ENCODE peak calls at places on chromosome 1, in four cellular contexts. F, L, O and M are unnamed samples.

GRCh38 chr1:17080085-17080759 is 26.4 kb upstream of the SDHB start:
- DNase-seq in F (no peak), L (no peak), O (no peak), M (no peak)

GRCh38 chr1:215188302-215188950 is 105.9 kb downstream of the KCNK2 start:
- DNase-seq in L (no peak), F (no peak), O (no peak), M (no peak)

GRCh38 chr1:44300882-44301281 is 54.2 kb downstream of the ERI3 start:
- DNase-seq in L (no peak), F (no peak), O (no peak), M (no peak)

GRCh38 chr1:111789077-111789476 is 33.4 kb downstream of the DDX20 start:
- DNase-seq in L (no peak), O (no peak), F (no peak), M (no peak)

GRCh38 chr1:224160171-224160682 is 22.8 kb upstream of the DEGS1 start:
- DNase-seq in L (no peak), O (no peak), F (no peak), M (no peak)

GRCh38 chr1:229249854-229250644 is 20.9 kb upstream of the RAB4A start:
- DNase-seq in L (no peak), F (no peak), O (no peak), M (no peak)

GRCh38 chr1:4693891-4694290 is 39.5 kb downstream of the AJAP1 start:
- DNase-seq in O (no peak), F (no peak), L (no peak), M (no peak)

GRCh38 chr1:186474208-186474607 is 13.3 kb upstream of the PDC start:
- DNase-seq in O (no peak), F (no peak), L (no peak), M (no peak)

GRCh38 chr1:192104852-192105251 is 53.4 kb upstream of the RGS18 start:
- DNase-seq in L (no peak), F (no peak), O (no peak), M (no peak)

GRCh38 chr1:243288062-243288461 is 32.2 kb downstream of the SDCCAG8 start:
- DNase-seq in F (no peak), O (no peak), L (no peak), M (no peak)

GRCh38 chr1:168636642-168637111 is 60.3 kb downstream of the XCL1 start:
- DNase-seq in L (peak; percentile 31), O (no peak), F (no peak), M (no peak)

GRCh38 chr1:40736085-40736531 is 44.6 kb downstream of the NFYC start:
- DNase-seq in L (no peak), F (no peak), O (no peak), M (no peak)

GRCh38 chr1:70072239-70072751 is 133.1 kb downstream of the LRRC40 start:
- DNase-seq in L (no peak), O (no peak), F (no peak), M (no peak)

DNA sequence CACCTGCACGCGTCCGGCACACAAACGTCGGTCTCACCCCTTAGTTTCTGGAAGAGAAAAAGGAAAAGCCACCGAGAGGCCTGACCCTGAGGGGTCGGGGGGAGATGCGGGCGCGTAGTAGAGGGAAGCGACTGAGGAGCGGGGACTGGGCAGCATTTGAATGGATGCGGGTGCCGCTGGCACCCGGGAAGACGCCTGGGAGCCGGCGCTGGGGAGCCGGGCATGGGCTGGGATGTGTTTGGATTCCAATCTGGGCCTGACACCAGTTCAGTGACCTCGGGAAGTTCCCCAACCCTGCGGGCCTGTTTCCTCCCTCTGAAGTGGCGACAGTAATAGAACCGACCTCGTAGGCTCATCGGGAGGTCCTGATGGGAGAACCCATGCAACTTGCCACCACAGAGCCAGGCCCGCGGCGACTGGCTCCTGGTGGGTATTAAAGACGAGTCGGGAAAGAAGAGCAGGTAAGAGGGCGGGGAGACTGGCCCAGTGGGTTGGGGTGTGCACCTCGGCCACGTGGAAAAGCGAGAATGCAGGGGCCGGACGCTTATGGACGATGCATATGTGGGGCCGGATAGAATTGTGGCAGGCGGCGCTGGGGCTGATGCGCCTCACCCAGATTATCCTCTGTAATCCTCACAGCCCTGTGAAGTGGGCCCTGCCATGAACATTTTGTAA is 105.9 kb downstream of the SLC16A1 start:
- DNase-seq in L (no peak), F (no peak), O (no peak), M (no peak)
- H3K4me3 ChIP-seq in L (peak overlapping the region; percentile 66), F (peak overlapping the region; percentile 70), O (no peak overlapping the region), M (no peak overlapping the region)

DNA sequence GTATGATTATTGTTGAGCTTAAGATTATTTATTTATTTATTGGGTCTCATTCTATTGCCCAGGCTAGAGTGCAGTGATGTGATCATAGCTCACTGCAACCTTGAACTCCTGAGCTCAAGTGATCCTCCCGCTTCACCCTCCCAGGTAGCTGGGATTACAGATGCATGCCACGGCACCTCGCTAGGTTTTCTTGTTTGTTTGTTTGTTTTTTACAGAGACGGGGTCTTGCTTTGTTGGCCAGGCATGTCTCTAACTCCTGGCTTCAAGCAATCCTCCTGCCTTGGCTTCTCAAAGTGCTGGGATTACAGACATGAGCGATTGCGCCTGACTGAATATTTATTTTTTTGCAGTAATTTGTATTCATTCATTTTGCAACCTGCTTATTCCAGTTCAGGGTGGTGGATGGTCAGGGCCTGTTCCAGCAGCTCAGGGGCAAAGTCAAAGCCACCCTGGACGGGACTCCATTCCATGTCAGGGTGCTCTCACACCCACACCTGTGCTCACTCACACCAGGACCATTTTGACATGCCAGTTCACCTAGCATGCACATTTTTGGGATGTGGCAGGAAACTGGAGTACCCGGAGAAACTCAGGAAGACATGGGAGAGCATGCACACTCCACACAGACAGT is 29.6 kb upstream of the RASAL2 start:
- DNase-seq in L (no peak), F (no peak), O (no peak), M (no peak)
- H3K27ac ChIP-seq in L (no peak overlapping the region), F (no peak overlapping the region), O (no peak overlapping the region), M (no peak overlapping the region)

DNA sequence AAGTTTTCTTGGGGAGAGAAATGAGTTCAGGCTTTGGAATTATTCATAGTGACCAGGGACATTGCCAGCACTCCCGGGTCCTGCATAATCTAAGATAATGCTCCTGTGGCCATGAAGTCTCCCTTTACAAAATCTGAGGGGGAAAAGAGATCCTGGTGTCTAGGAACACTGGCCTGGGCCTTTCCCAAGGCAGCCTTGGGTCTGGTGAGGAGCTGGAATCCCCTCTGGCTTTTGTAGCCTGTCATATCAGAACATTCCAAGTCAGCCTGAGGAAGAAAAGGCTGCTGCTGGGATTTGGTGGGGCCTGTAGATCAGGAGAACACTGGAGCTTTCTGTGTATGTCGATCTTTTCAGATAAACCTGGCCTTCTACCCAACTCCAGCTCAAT is 1.6 kb upstream of the ARID1A start:
- DNase-seq in L (no peak), O (no peak), F (no peak), M (peak; percentile 20)
- H3K4me1 ChIP-seq in L (peaks cover 23% of the 10 kb centered on the region), O (peaks cover 38% of the 10 kb centered on the region), F (peaks cover 42% of the 10 kb centered on the region), M (peaks cover 32% of the 10 kb centered on the region)

DNA sequence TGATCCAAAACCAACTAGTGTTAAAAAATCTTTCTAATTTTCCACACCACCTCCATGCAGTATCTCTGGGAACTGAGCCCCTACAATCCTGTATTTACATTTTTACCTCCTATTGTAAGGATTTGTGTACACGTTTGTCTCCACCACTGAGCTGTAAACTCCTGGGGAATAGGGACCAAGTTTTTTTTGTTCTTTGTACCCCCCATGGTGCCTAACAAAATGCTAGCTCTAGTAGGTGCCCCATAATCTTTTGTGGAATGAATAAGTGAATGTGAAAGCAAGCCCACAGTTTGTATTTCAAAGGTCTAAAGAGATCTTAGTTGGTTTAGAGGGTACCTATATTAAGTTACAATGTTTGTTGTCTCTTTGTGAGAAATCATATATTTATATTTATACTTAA is 879 bp upstream of the WLS start:
- DNase-seq in F (no peak), L (no peak), O (no peak), M (no peak)
- H3K4me3 ChIP-seq in F (peak overlapping the region; percentile 82), L (peak overlapping the region; percentile 80), O (no peak overlapping the region), M (no peak overlapping the region)

GRCh38 chr1:51952638-51953037 is 37.9 kb downstream of the RAB3B start:
- DNase-seq in L (no peak), O (no peak), F (no peak), M (no peak)
- H3K27ac ChIP-seq in L (no peak overlapping the region), O (no peak overlapping the region), F (no peak overlapping the region), M (no peak overlapping the region)

DNA sequence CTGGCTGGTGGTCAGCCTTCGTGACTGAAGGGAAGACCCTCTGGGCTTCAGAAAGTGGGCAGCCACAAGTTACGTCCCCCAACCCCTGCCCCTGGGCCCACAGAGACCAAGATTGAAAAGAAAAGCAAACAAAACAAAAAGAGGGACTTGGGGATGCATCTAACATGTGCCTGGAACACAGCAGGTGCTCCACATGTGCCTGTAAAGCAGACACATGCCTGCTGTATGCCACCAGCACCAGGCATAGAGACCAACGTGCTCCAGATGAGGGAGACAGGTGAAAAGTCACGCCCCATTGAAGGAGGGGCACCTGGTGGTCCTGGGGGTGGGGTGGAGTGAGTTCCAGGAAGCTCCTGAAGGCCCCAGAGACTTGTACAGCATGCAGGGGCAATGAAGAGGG is 11.9 kb downstream of the CDK18 start:
- DNase-seq in L (no peak), O (no peak), F (no peak), M (no peak)
- H3K4me1 ChIP-seq in L (peaks cover 17% of the 10 kb centered on the region), O (no peaks in the 10 kb centered on the region), F (peaks cover 22% of the 10 kb centered on the region), M (no peaks in the 10 kb centered on the region)

DNA sequence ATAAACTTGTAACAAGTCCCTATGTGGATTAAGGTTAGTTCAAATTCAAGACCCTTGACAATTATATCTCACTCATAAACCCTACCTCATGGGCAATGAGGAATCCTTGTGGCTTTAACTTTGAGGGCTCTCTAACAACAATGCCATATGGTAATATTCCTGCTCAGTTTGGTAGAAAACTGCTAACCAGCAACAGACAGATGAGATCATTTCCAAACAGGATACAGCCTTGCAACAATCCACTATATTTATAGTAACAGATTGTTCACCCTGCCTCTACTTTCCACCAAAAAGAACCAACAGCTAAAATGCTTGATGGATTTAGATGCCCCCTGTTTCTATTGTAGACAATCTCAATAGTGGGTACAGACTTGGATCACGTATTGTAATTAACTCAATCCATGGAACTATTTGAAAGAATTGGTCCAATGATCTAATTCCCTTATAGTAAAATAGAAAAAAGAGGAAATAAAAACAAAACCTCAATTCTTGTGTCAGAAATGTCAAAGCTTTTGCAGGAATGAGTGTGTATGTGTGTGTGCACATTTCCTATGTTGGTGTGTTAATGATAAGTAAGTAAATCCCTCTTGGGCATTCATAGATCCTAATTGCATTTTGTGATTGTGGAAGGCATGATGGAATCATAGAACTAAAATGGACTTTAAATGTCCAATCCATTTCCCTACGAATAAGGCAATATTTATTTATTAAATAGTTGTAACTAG is 100.0 kb upstream of the EDEM3 start:
- DNase-seq in O (no peak), L (no peak), F (no peak), M (no peak)
- H3K4me3 ChIP-seq in O (no peak overlapping the region), L (no peak overlapping the region), F (peak overlapping the region; percentile 19), M (no peak overlapping the region)